ENCODE peak calls at places on chromosome 9, in seven cellular contexts. W is HCEC 1CT, P is mesenteric fat pad, J is HEK293T, L is GM23248, X is A549, R is breast epithelium. C is an unnamed sample.

GRCh38 chr9:93644397-93645088 is 68.2 kb downstream of the PHF2 start:
- DNase-seq in R (no peak), P (peak; percentile 65), X (no peak), L (no peak), W (no peak), J (no peak), C (no peak)

GRCh38 chr9:99677281-99677680 is 144.4 kb upstream of the NR4A3 start:
- DNase-seq in W (peak; percentile 43), L (peak; percentile 59), R (no peak), J (no peak), P (no peak), X (no peak), C (no peak)

GRCh38 chr9:102631559-102631958 is 363.6 kb upstream of the CYLC2 start:
- DNase-seq in X (no peak), L (peak; percentile 10), R (no peak), P (no peak), W (no peak), J (peak; percentile 10), C (no peak)

GRCh38 chr9:42386477-42386876 is 203.0 kb downstream of the SPATA31A6 start:
- DNase-seq in W (no peak), L (no peak), R (no peak), P (no peak), J (peak; percentile 14), X (no peak), C (no peak)

GRCh38 chr9:111966851-111967250 is 70.2 kb downstream of the UGCG start:
- DNase-seq in P (no peak), X (no peak), J (no peak), L (peak; percentile 59), R (no peak), W (peak; percentile 39), C (peak; percentile 59)

GRCh38 chr9:68551191-68551590 is 10.5 kb upstream of the TMEM252 start:
- DNase-seq in L (no peak), P (no peak), W (no peak), X (no peak), J (no peak), R (no peak), C (no peak)

GRCh38 chr9:75851917-75852316 is 38.6 kb upstream of the PCSK5 start:
- DNase-seq in X (no peak), L (no peak), W (no peak), J (no peak), R (no peak), P (no peak), C (no peak)

GRCh38 chr9:78745996-78746395 is 449.1 kb downstream of the PSAT1 start:
- DNase-seq in J (no peak), P (no peak), W (peak; percentile 23), X (no peak), R (no peak), L (peak; percentile 2), C (no peak)

GRCh38 chr9:21569721-21570120 is 87.6 kb upstream of the IFNE start:
- DNase-seq in P (no peak), R (no peak), L (no peak), J (no peak), X (no peak), W (no peak), C (no peak)

GRCh38 chr9:128987800-128988199 is 40.3 kb downstream of the NUP188 start:
- DNase-seq in L (peak; percentile 93), W (peak; percentile 93), X (no peak), R (no peak), J (no peak), P (no peak), C (peak; percentile 91)

GRCh38 chr9:136048560-136049411 is 46.3 kb downstream of the NACC2 start:
- DNase-seq in R (no peak), J (no peak), P (peak; percentile 89), L (no peak), X (no peak), W (no peak), C (no peak)

GRCh38 chr9:85377751-85378289 is 363.9 kb downstream of the AGTPBP1 start:
- DNase-seq in X (no peak), R (no peak), W (no peak), L (no peak), J (peak; percentile 22), P (no peak), C (no peak)

GRCh38 chr9:85262333-85262732 is 479.4 kb downstream of the AGTPBP1 start:
- DNase-seq in R (no peak), P (no peak), W (no peak), J (no peak), L (no peak), X (no peak), C (peak; percentile 3)

GRCh38 chr9:80146466-80146865 is 574.7 kb downstream of the TLE4 start:
- DNase-seq in L (peak; percentile 14), R (no peak), P (no peak), X (no peak), J (no peak), W (peak; percentile 23), C (peak; percentile 1)